ENCODE peak calls at places on chromosomes 13 and 19, in seven cellular contexts. U, E, X, A, I, K and J are unnamed samples.

GRCh38 chr13:107937841-107938240 is 277.5 kb downstream of the LIG4 start:
- DNase-seq in U (no peak), E (no peak), X (no peak), A (no peak), I (no peak), K (peak), J (no peak)

GRCh38 chr13:44734204-44734707 is 158.1 kb upstream of the TSC22D1 start:
- DNase-seq in U (no peak), E (peak), X (no peak), A (peak), I (no peak), K (peak), J (no peak)

GRCh38 chr13:45220403-45220802 is 19.6 kb upstream of the KCTD4 start:
- DNase-seq in U (no peak), E (no peak), X (no peak), A (no peak), I (no peak), K (no peak), J (no peak)

GRCh38 chr19:21750586-21751128 is 16.7 kb downstream of the ZNF100 start:
- DNase-seq in U (peak), E (no peak), X (no peak), A (no peak), I (no peak), K (no peak), J (no peak)

GRCh38 chr19:53875602-53876340 is 6.2 kb upstream of the PRKCG start:
- DNase-seq in U (no peak), E (no peak), X (no peak), A (no peak), I (no peak), K (no peak), J (no peak)

GRCh38 chr13:30192320-30193093 is 114.8 kb downstream of the KATNAL1 start:
- DNase-seq in U (no peak), E (no peak), X (no peak), A (no peak), I (no peak), K (no peak), J (no peak)

GRCh38 chr19:35483089-35483488 is 7.2 kb downstream of the KRTDAP start:
- DNase-seq in U (peak), E (no peak), X (no peak), A (no peak), I (no peak), K (no peak), J (no peak)

GRCh38 chr13:71540098-71540497 is 326.9 kb downstream of the DACH1 start:
- DNase-seq in U (no peak), E (no peak), X (no peak), A (no peak), I (no peak), K (no peak), J (no peak)

GRCh38 chr13:45401306-45401705 is 16.9 kb downstream of the SLC25A30 start:
- DNase-seq in U (no peak), E (no peak), X (no peak), A (no peak), I (no peak), K (no peak), J (no peak)

GRCh38 chr13:99731747-99732146 is 230.5 kb downstream of the TM9SF2 start:
- DNase-seq in U (no peak), E (no peak), X (no peak), A (no peak), I (peak), K (no peak), J (no peak)

GRCh38 chr13:44904982-44905381 is 84.3 kb downstream of the NUFIP1 start:
- DNase-seq in U (peak), E (peak), X (peak), A (peak), I (no peak), K (peak), J (peak)

GRCh38 chr13:98729526-98730057 is 22.9 kb downstream of the SLC15A1 start:
- DNase-seq in U (no peak), E (no peak), X (no peak), A (no peak), I (no peak), K (no peak), J (no peak)

GRCh38 chr13:110306960-110307696 is at the start of the genes COL4A1 and COL4A2:
- DNase-seq in U (peak), E (peak), X (peak), A (no peak), I (peak), K (peak), J (no peak)

GRCh38 chr13:110308377-110309158 is 1.5 kb downstream of the COL4A2 start:
- DNase-seq in U (no peak), E (peak), X (peak), A (no peak), I (peak), K (no peak), J (no peak)

GRCh38 chr13:110306340-110306959 is 507 bp downstream of the COL4A1 start:
- DNase-seq in U (no peak), E (peak), X (peak), A (no peak), I (peak), K (no peak), J (no peak)

GRCh38 chr13:110309159-110309476 is 2.0 kb downstream of the COL4A2 start:
- DNase-seq in U (no peak), E (no peak), X (no peak), A (no peak), I (no peak), K (no peak), J (no peak)

DNA sequence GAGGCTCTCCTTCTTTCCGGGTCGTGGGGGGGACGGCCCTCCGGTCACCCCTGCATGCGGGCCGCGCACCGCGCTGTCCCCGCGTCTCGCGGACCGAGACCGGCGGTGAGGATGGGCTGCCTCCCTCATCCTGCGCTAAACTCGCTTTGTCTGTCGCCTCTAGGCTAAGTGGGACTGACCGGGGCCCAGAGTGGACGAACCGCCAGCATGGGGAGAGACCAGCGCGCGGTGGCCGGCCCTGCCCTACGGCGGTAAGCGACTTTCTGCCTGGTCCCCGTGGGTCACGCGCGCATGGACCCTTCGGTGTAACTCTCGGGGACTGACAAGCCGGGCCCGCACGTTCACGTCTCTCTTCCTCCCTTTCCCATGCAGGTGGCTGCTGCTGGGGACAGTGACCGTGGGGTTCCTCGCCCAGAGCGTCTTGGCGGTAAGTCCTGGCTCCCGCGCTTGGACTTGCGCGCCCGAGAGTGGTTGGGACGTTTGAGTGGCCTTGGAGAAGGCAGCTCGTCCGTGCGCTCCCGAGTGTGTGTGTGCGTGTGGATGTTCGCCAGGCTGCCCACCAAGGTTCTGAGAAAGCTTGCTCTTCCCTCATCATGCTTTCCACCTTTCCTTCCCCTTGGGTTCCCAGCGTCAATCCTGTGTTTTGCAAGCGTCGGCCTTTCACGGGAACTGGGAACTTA is 753 bp downstream of the COL4A2 start:
- DNase-seq in U (no peak), E (peak), X (no peak), A (no peak), I (peak), K (peak), J (no peak)
- H3K27ac ChIP-seq in U (peak), E (peak), X (peak), A (peak), I (no peak), K (peak), J (peak)

DNA sequence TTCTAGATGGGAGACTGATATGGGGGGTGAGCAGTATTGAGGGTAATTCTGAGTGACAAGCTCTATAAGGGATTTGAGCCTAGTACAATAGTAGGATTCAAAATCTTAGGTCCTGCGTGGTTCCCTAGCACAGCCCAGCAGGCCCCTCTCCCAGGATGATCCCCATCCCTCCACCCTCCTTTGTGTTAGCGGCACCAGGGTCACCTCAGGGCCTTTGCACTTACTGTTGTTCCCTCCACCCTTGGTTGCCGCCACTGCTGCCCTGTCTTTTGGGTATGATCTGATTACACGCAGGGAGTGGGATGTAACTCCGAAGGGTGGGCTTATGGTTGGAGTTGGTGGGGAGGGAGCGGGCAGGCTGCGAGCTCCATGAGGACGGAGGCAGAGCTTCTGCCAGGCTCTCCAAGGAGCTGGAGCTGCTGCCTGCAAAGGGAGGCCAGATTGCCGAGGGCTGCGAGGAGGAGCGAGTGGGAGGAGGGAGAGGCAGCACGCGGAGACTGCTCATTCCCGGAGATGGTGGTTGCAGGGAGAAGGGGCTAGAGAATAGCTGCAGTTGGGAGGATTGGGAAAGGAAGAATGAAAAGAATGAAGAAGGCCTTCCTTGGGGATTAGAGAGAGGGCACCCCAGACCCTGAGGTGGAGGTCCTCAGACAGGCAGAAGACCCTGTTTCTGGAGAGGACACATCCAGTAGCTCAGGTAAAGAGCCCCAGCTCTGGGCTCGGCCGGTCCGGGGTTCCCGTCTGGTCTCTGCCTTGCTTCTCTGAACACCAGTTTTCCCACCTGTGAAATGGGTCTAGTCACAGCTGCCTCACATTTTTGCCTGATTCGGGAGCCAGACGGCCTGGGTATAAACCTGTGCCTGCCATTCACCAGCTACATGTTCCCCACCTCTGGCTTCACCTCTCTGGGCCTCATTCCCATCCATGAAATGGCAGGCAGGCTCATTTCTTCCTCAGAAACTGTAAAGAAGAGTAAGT is 5.2 kb downstream of the NACC1 start:
- DNase-seq in U (no peak), E (no peak), X (no peak), A (no peak), I (no peak), K (no peak), J (no peak)
- H3K27ac ChIP-seq in U (no peak), E (no peak), X (no peak), A (no peak), I (no peak), K (no peak), J (peak)

GRCh38 chr13:33910267-33910666 is 92.3 kb downstream of the RFC3 start:
- DNase-seq in U (no peak), E (no peak), X (no peak), A (no peak), I (no peak), K (no peak), J (no peak)
- H3K27ac ChIP-seq in U (no peak), E (no peak), X (no peak), A (no peak), I (no peak), K (no peak), J (no peak)

DNA sequence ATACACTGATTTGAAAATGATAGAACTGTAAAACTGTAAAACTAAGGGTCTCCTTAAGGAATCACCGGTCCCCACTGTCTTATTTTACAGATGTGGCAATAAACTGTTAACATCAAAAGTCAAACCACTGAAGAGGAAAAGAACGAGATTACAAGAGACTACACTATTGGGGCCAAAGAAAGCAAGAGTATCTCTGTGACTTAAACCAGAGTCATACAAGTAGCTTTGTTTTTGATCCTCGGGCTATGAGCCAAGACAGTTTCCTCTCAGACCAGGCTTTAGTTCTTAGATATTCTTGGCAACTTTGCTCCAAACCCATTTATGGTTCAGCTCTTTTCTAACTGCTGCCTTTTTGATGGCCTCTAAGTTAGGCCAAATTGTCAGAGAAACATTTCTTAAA is 113.8 kb downstream of the TBC1D4 start:
- DNase-seq in U (no peak), E (peak), X (no peak), A (no peak), I (no peak), K (peak), J (no peak)
- H3K27ac ChIP-seq in U (no peak), E (peak), X (no peak), A (peak), I (no peak), K (no peak), J (peak)

GRCh38 chr19:45571457-45572220 is 13.0 kb downstream of the OPA3 start:
- DNase-seq in U (no peak), E (no peak), X (no peak), A (no peak), I (no peak), K (no peak), J (no peak)
- H3K27ac ChIP-seq in U (no peak), E (no peak), X (no peak), A (no peak), I (no peak), K (no peak), J (no peak)

GRCh38 chr13:40505196-40505595 is 161.2 kb downstream of the FOXO1 start:
- DNase-seq in U (no peak), E (no peak), X (no peak), A (no peak), I (no peak), K (no peak), J (no peak)

GRCh38 chr13:40503966-40504591 is 162.4 kb downstream of the FOXO1 start:
- DNase-seq in U (no peak), E (peak), X (no peak), A (no peak), I (no peak), K (peak), J (no peak)

GRCh38 chr13:40503026-40503425 is 163.4 kb downstream of the FOXO1 start:
- DNase-seq in U (no peak), E (no peak), X (no peak), A (no peak), I (no peak), K (no peak), J (no peak)

GRCh38 chr13:40506592-40507446 is 159.6 kb downstream of the FOXO1 start:
- DNase-seq in U (no peak), E (no peak), X (no peak), A (no peak), I (no peak), K (no peak), J (no peak)

GRCh38 chr13:40504641-40505040 is 161.8 kb downstream of the FOXO1 start:
- DNase-seq in U (no peak), E (no peak), X (no peak), A (no peak), I (no peak), K (no peak), J (no peak)
- H3K27ac ChIP-seq in U (no peak), E (peak), X (no peak), A (no peak), I (no peak), K (no peak), J (no peak)

GRCh38 chr13:97268772-97269171 is 46.6 kb downstream of the MBNL2 start:
- DNase-seq in U (no peak), E (no peak), X (no peak), A (no peak), I (no peak), K (no peak), J (no peak)
- H3K27ac ChIP-seq in U (no peak), E (no peak), X (no peak), A (no peak), I (no peak), K (peak), J (no peak)

GRCh38 chr13:49443689-49444516 is at the start of the genes CAB39L and SETDB2:
- DNase-seq in U (peak), E (peak), X (peak), A (peak), I (peak), K (peak), J (peak)

GRCh38 chr13:49443327-49443688 is 556 bp downstream of the CAB39L start:
- DNase-seq in U (no peak), E (peak), X (no peak), A (no peak), I (peak), K (peak), J (no peak)

GRCh38 chr13:49441846-49442245 is 2.0 kb downstream of the CAB39L start:
- DNase-seq in U (no peak), E (no peak), X (no peak), A (no peak), I (no peak), K (peak), J (no peak)

GRCh38 chr13:49439609-49440008 is 4.3 kb downstream of the CAB39L start:
- DNase-seq in U (no peak), E (no peak), X (no peak), A (no peak), I (no peak), K (no peak), J (no peak)

DNA sequence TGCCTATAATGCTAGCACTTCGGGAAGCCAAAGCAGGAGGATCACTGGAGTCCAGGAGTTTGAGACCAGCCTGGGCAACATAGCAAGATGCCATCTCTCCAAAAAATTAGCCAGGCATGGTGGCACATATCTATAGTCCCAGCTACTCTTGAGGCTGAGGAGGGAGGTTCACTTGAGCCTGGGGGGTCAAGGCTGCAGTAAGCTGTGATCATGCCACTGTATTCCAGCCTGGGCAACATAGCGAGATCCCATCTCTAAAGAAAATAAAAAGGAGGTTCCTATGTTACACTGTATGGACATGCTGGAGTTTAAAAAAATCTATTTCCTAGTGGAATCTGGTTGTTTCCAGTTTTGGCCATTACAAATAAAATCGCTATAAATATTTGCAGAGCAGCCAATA is 2.6 kb downstream of the CAB39L start:
- DNase-seq in U (no peak), E (no peak), X (no peak), A (no peak), I (no peak), K (no peak), J (no peak)
- H3K27ac ChIP-seq in U (no peak), E (no peak), X (no peak), A (no peak), I (no peak), K (no peak), J (no peak)

GRCh38 chr19:12666305-12667048 is at the start of the genes MAN2B1 and WDR83:
- DNase-seq in U (peak), E (peak), X (peak), A (peak), I (peak), K (peak), J (no peak)

GRCh38 chr19:12667903-12668302 is 1.3 kb downstream of the WDR83 start:
- DNase-seq in U (no peak), E (no peak), X (no peak), A (no peak), I (no peak), K (no peak), J (no peak)

GRCh38 chr19:12669272-12670158 is 2.9 kb downstream of the WDR83 start:
- DNase-seq in U (peak), E (peak), X (peak), A (peak), I (peak), K (peak), J (peak)

GRCh38 chr19:12668937-12669271 is 2.3 kb downstream of the WDR83 start:
- DNase-seq in U (no peak), E (peak), X (peak), A (peak), I (peak), K (peak), J (peak)

DNA sequence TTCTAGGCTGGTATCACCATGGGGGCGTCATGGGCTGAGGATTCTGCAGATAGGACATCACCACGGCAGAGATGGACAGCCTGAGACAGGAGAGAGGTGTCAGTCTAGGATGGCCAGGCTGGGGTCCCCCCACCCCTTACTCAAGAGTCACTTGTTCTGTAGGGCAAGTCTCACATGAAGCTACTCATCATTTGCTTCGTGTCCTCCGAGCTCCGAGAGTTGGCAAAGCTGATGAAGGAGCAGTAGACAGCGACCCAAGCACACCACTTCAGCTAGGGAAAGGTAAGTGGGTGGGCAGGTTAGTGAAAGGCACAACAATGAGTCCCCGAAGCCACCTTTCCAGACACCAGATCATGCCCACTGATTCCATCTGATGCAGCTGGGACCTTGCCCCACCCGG is 1.7 kb downstream of the WDR83 start:
- DNase-seq in U (no peak), E (no peak), X (no peak), A (no peak), I (no peak), K (no peak), J (no peak)
- H3K27ac ChIP-seq in U (no peak), E (peak), X (peak), A (peak), I (no peak), K (peak), J (no peak)

GRCh38 chr19:41868120-41868988 is 8.3 kb downstream of the RPS19 start:
- DNase-seq in U (no peak), E (no peak), X (no peak), A (no peak), I (no peak), K (no peak), J (no peak)

GRCh38 chr19:41869374-41869955 is 7.6 kb upstream of the CD79A start:
- DNase-seq in U (no peak), E (no peak), X (no peak), A (no peak), I (no peak), K (no peak), J (no peak)

GRCh38 chr19:41870401-41870873 is 6.6 kb upstream of the CD79A start:
- DNase-seq in U (no peak), E (peak), X (no peak), A (no peak), I (no peak), K (peak), J (no peak)

GRCh38 chr19:41866284-41866683 is 6.2 kb downstream of the RPS19 start:
- DNase-seq in U (no peak), E (no peak), X (no peak), A (no peak), I (no peak), K (no peak), J (no peak)

DNA sequence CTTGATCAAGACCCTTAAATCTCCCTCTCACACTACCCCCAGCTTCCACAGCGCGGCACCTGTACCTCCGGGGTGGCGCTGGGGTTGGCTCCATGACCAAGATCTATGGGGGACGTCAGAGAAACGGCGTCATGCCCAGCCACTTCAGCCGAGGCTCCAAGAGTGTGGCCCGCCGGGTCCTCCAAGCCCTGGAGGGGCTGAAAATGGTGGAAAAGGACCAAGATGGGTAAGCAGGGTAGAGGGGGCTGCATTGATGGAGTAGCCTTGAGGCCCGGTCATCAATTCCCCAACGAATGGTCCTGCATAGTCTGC is 8.1 kb upstream of the CD79A start:
- DNase-seq in U (no peak), E (no peak), X (no peak), A (no peak), I (no peak), K (no peak), J (no peak)
- H3K27ac ChIP-seq in U (no peak), E (no peak), X (peak), A (no peak), I (peak), K (no peak), J (no peak)